ENCODE peak calls at places on chromosomes 2 and 18, in seven cellular contexts. T, B, N, O, P, F and Q are unnamed samples.

GRCh38 chr2:2107627-2108026 is 223.4 kb downstream of the MYT1L start:
- DNase-seq in T (no peak), B (no peak), N (no peak), O (no peak), P (no peak), F (no peak), Q (no peak)

GRCh38 chr2:201257941-201258665 is 2.2 kb upstream of the CASP8 start:
- DNase-seq in T (peak), B (no peak), N (peak), O (peak), P (peak), F (peak), Q (peak)

GRCh38 chr2:144137705-144138428 is 382.1 kb downstream of the ZEB2 start:
- DNase-seq in T (no peak), B (no peak), N (no peak), O (no peak), P (no peak), F (no peak), Q (peak)

GRCh38 chr18:53567935-53568574 is 656.4 kb downstream of the MBD2 start:
- DNase-seq in T (no peak), B (peak), N (no peak), O (no peak), P (no peak), F (peak), Q (peak)

GRCh38 chr2:204665244-204665643 is 120.0 kb downstream of the PARD3B start:
- DNase-seq in T (peak), B (no peak), N (no peak), O (no peak), P (no peak), F (no peak), Q (no peak)

GRCh38 chr2:107337209-107337898 is 451.4 kb upstream of the ST6GAL2 start:
- DNase-seq in T (no peak), B (no peak), N (no peak), O (no peak), P (no peak), F (no peak), Q (no peak)

GRCh38 chr2:30957591-30957990 is 150.3 kb upstream of the CAPN13 start:
- DNase-seq in T (no peak), B (no peak), N (no peak), O (no peak), P (no peak), F (no peak), Q (no peak)

GRCh38 chr2:205511666-205512065 is 170.6 kb upstream of the NRP2 start:
- DNase-seq in T (no peak), B (no peak), N (no peak), O (no peak), P (no peak), F (no peak), Q (no peak)

GRCh38 chr2:190891370-190891769 is 10.7 kb downstream of the GLS start:
- DNase-seq in T (no peak), B (no peak), N (no peak), O (no peak), P (no peak), F (peak), Q (no peak)

GRCh38 chr2:73930386-73930785 is 3.7 kb downstream of the DGUOK start:
- DNase-seq in T (no peak), B (no peak), N (no peak), O (no peak), P (no peak), F (no peak), Q (no peak)

GRCh38 chr2:241796610-241797138 is 12.3 kb upstream of the NEU4 start:
- DNase-seq in T (peak), B (peak), N (no peak), O (peak), P (peak), F (no peak), Q (no peak)

GRCh38 chr18:76488190-76488589 is 6.9 kb downstream of the ZNF516 start:
- DNase-seq in T (no peak), B (no peak), N (no peak), O (peak), P (no peak), F (no peak), Q (no peak)

GRCh38 chr18:73264562-73264921 is 396.8 kb upstream of the NETO1 start:
- DNase-seq in T (no peak), B (no peak), N (no peak), O (no peak), P (no peak), F (no peak), Q (no peak)

GRCh38 chr18:69948919-69949537 is 1.4 kb upstream of the CD226 start:
- DNase-seq in T (no peak), B (no peak), N (no peak), O (peak), P (no peak), F (no peak), Q (no peak)

GRCh38 chr2:165725421-165725820 is 68.6 kb downstream of the GALNT3 start:
- DNase-seq in T (no peak), B (no peak), N (no peak), O (no peak), P (no peak), F (no peak), Q (peak)

GRCh38 chr2:33377048-33377447 is 99.4 kb upstream of the RASGRP3 start:
- DNase-seq in T (no peak), B (no peak), N (no peak), O (peak), P (no peak), F (no peak), Q (no peak)

GRCh38 chr18:9831046-9831722 is 54.6 kb upstream of the TXNDC2 start:
- DNase-seq in T (no peak), B (no peak), N (no peak), O (no peak), P (no peak), F (no peak), Q (no peak)

GRCh38 chr2:134448650-134449049 is 194.8 kb downstream of the MGAT5 start:
- DNase-seq in T (no peak), B (no peak), N (no peak), O (no peak), P (no peak), F (no peak), Q (no peak)

GRCh38 chr18:35457140-35457704 is 40.5 kb downstream of the INO80C start:
- DNase-seq in T (no peak), B (no peak), N (no peak), O (no peak), P (no peak), F (no peak), Q (no peak)

GRCh38 chr2:18399601-18400000 is 160.9 kb downstream of the RDH14 start:
- DNase-seq in T (no peak), B (no peak), N (no peak), O (no peak), P (no peak), F (no peak), Q (no peak)

GRCh38 chr18:35949090-35949489 is 23.4 kb upstream of the RMP24 start:
- DNase-seq in T (no peak), B (no peak), N (no peak), O (no peak), P (no peak), F (no peak), Q (no peak)

GRCh38 chr2:130181338-130181879 is at the start of gene SMPD4:
- DNase-seq in T (peak), B (peak), N (peak), O (peak), P (peak), F (peak), Q (peak)

GRCh38 chr2:26619096-26619495 is 22.1 kb downstream of the CIB4 start:
- DNase-seq in T (no peak), B (peak), N (peak), O (no peak), P (no peak), F (no peak), Q (no peak)

GRCh38 chr18:9874730-9875129 is 11.0 kb upstream of the TXNDC2 start:
- DNase-seq in T (no peak), B (no peak), N (no peak), O (no peak), P (no peak), F (no peak), Q (no peak)

GRCh38 chr18:58408665-58409064 is 220.2 kb downstream of the ALPK2 start:
- DNase-seq in T (no peak), B (no peak), N (no peak), O (no peak), P (no peak), F (no peak), Q (no peak)

GRCh38 chr2:127176371-127177311 is 43.5 kb downstream of the CYP27C1 start:
- DNase-seq in T (no peak), B (peak), N (peak), O (peak), P (peak), F (no peak), Q (peak)

GRCh38 chr2:133829686-133830085 is 261.4 kb upstream of the NCKAP5 start:
- DNase-seq in T (no peak), B (no peak), N (no peak), O (no peak), P (no peak), F (no peak), Q (no peak)

GRCh38 chr2:118737690-118738089 is 109.8 kb downstream of the EN1 start:
- DNase-seq in T (no peak), B (no peak), N (no peak), O (peak), P (no peak), F (no peak), Q (no peak)

GRCh38 chr2:136056077-136056688 is 61.8 kb downstream of the CXCR4 start:
- DNase-seq in T (no peak), B (no peak), N (no peak), O (no peak), P (no peak), F (no peak), Q (no peak)

GRCh38 chr18:499351-500229 is 911 bp downstream of the COLEC12 start:
- DNase-seq in T (peak), B (peak), N (no peak), O (no peak), P (no peak), F (no peak), Q (peak)

DNA sequence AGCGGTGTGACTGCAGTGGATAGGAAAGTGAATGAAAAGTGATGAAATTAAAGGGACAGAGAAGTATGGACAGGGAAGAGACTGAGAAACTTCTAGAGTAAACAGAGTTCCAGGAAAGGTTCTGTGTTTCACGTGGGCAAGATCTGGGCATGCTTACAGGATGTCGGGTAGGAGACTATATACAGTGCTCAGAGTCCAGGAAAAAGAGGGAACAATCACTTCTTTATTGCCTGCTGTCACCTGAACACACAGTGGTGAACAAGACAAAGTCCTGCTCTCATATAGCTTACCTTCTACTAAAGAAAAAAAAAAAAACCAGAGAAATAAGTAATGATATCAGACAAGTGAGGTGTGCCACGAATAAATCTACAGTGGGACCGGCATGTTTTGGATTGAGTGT is 2.4 kb downstream of the LRPPRC start:
- DNase-seq in T (no peak), B (no peak), N (no peak), O (no peak), P (no peak), F (no peak), Q (no peak)
- H3K4me3 ChIP-seq in T (no peak), B (no peak), N (no peak), O (no peak), P (no peak), F (no peak), Q (no peak)

GRCh38 chr2:21754164-21754788 is 630.5 kb downstream of the TDRD15 start:
- DNase-seq in T (no peak), B (no peak), N (no peak), O (no peak), P (no peak), F (peak), Q (no peak)
- TF ChIP-seq CTCF in T (peak), B (no peak), N (no peak), O (peak), P (no peak), F (peak), Q (peak)

GRCh38 chr2:139813340-139813739 is 1033.2 kb upstream of the NXPH2 start:
- DNase-seq in T (no peak), B (no peak), N (no peak), O (no peak), P (no peak), F (no peak), Q (no peak)
- H3K4me3 ChIP-seq in T (no peak), B (no peak), N (no peak), O (no peak), P (no peak), F (no peak), Q (no peak)

GRCh38 chr18:7725897-7726296 is 158.8 kb downstream of the PTPRM start:
- DNase-seq in T (no peak), B (no peak), N (no peak), O (no peak), P (no peak), F (no peak), Q (no peak)

GRCh38 chr18:7721532-7721931 is 154.4 kb downstream of the PTPRM start:
- DNase-seq in T (no peak), B (no peak), N (no peak), O (no peak), P (no peak), F (no peak), Q (no peak)

GRCh38 chr18:7722955-7723354 is 155.8 kb downstream of the PTPRM start:
- DNase-seq in T (no peak), B (no peak), N (no peak), O (no peak), P (no peak), F (no peak), Q (no peak)

GRCh38 chr18:7725473-7725872 is 158.4 kb downstream of the PTPRM start:
- DNase-seq in T (no peak), B (no peak), N (no peak), O (no peak), P (no peak), F (no peak), Q (no peak)

GRCh38 chr18:7723558-7723957 is 156.4 kb downstream of the PTPRM start:
- DNase-seq in T (no peak), B (no peak), N (no peak), O (no peak), P (no peak), F (no peak), Q (no peak)
- TF ChIP-seq CTCF in T (no peak), B (no peak), N (no peak), O (no peak), P (no peak), F (no peak), Q (no peak)

DNA sequence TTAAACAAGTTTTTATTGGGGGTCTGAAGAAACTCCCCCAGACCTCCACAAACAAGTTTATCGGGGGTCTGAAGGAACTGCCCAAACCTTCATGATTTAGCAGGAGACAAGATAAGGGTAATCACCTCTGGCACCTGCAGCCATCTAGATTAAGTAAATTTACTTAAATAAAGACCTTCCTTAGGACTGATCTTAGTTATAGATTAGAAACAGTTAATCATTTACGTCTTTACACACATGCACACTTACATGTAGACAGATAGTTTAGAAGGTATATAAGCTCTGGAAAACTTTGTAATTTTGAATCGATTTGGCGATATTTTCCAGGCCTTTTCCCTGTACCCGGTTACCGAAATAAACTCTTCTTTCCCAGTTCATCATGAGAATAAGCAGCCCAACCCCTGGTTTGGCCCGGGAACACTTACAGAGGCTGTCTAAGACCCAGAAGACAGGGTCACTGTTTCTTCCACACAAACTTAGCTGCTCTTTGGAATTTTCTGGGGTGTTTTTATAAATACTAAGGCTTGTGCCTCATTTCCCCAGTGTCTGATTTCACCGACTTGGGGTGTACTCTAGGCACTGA is 585 bp upstream of the SKA1 start:
- DNase-seq in T (peak), B (no peak), N (no peak), O (no peak), P (no peak), F (no peak), Q (no peak)
- H3K4me3 ChIP-seq in T (peak), B (peak), N (peak), O (peak), P (peak), F (peak), Q (peak)

DNA sequence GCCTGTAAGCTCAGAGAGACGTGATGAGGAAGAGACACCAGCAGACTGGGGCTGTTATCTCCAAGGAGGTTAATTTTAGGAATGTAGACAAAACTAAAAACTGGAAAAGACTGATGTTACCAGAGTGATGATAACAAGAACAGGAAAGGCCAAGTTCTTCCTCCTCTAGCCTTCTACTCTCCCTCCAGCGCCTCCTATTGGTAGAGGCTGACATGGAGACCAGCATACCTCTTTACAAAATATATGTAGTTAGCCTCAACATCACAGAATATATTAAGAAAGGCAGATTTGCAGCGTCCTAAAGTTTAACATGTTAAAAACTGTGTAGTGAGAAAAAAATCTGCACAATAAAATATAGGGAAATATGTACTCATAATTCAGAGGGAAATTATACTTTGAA is 66.0 kb downstream of the TCF4 start:
- DNase-seq in T (no peak), B (no peak), N (no peak), O (no peak), P (no peak), F (peak), Q (no peak)
- TF ChIP-seq CTCF in T (no peak), B (peak), N (no peak), O (peak), P (no peak), F (peak), Q (peak)

DNA sequence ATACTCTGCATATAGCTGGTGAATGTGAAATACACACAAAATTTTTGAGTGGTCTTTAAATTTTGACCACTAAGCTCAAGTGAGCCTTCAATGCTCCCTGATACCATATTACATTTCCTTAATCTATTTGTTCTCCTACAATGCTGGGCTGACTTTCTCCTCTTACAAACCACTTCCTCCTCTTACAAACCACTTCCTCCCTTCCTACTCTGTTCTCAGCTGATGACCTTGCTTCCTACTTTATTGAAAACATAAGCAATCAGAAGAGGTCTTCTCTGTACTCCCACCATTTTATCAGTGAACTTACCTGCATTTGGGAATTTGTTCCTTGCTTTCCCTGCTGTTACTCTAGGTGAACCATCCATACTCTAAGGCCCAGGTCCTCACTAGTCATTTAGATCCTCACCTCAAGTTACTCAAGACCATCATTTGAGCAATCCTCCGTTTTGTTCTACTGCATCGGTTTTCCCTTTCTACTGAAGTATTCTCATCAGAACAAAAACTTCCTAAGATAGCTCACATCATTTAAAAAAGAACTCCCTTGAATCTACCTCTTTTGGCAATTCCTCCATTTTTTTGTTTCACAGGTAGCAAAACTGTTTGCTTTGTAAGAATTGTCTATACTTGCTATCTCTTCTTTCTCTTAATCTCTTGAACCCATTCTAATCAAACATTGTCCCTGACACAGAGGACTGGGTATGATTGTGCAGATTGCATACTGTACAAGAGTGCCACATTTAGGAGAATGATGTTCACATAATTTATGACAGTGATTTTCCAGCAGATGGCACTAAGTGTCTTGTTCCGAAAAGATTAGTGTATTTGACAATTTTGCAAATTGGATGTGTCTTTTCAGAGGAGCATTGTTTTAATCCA is 96.5 kb downstream of the EPB41L5 start:
- DNase-seq in T (no peak), B (peak), N (no peak), O (no peak), P (no peak), F (peak), Q (no peak)
- H3K4me3 ChIP-seq in T (no peak), B (no peak), N (no peak), O (no peak), P (no peak), F (peak), Q (no peak)

DNA sequence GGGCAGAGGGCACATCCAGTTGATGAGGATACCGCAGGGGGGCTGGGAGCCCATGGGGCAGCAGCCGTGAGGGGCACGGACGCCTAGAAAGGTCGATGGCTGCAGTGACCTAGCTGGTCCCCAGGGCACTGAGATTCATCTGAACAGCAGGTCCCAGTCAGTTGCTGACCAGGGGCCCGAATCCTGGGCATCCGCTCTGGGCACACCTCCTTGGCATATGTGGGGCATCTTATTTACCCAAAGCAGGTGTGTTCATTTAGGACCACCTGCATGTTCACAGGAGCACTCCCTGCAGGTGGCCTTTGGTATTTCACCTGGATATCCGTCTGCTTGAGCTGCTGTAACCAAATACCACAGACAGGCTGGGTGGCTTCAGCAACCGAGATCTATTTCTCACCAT is 72.0 kb upstream of the ODC1 start:
- DNase-seq in T (no peak), B (no peak), N (no peak), O (no peak), P (no peak), F (peak), Q (no peak)
- TF ChIP-seq CTCF in T (peak), B (peak), N (no peak), O (no peak), P (no peak), F (peak), Q (no peak)

GRCh38 chr2:112056626-112056987 is 1.5 kb downstream of the TMEM87B start:
- DNase-seq in T (no peak), B (no peak), N (no peak), O (no peak), P (no peak), F (no peak), Q (no peak)
- H3K4me3 ChIP-seq in T (peak), B (peak), N (peak), O (peak), P (peak), F (peak), Q (peak)